ENCODE peak calls at places on chromosome 16, in eight cellular contexts. K is myocyte; Z is A549; U is effector CD4-positive, alpha-beta T cell; W is fibroblast of mammary gland; O is RWPE1; T is stimulated activated CD4-positive, alpha-beta T cell treated with anti-CD3 and anti-CD28 coated beads, Interleukin-4, amount 100 ng/mL, for 48 hours; P is stimulated activated CD8-positive, alpha-beta memory T cell treated with anti-CD3 and anti-CD28 coated beads, Interleukin-4, amount 100 ng/mL, for 48 hours. V is an unnamed sample.

GRCh38 chr16:24729243-24729966 is at the start of gene TNRC6A:
- DNase-seq in K (peak), T (peak), U (peak), W (peak), P (peak), O (peak), Z (peak), V (peak)

GRCh38 chr16:27982184-27982583 is 81.3 kb downstream of the GSG1L start:
- DNase-seq in O (no peak), Z (no peak), U (no peak), P (no peak), T (no peak), W (no peak), K (no peak), V (no peak)

GRCh38 chr16:69926241-69926640 is 24.9 kb upstream of the CLEC18A start:
- DNase-seq in P (no peak), Z (no peak), K (no peak), W (no peak), O (no peak), U (no peak), T (no peak), V (no peak)

GRCh38 chr16:12211870-12212690 is 235.5 kb downstream of the SNX29 start:
- DNase-seq in O (no peak), T (no peak), K (no peak), Z (no peak), W (no peak), U (no peak), P (no peak), V (no peak)

GRCh38 chr16:74623214-74623842 is 16.4 kb upstream of the GLG1 start:
- DNase-seq in T (no peak), U (no peak), K (peak), W (peak), P (peak), Z (peak), O (peak), V (no peak)

GRCh38 chr16:51449441-51449840 is 298.4 kb upstream of the SALL1 start:
- DNase-seq in O (no peak), K (no peak), T (no peak), Z (no peak), U (no peak), W (no peak), P (no peak), V (no peak)

GRCh38 chr16:54525104-54525503 is 238.5 kb upstream of the IRX3 start:
- DNase-seq in O (no peak), Z (no peak), T (no peak), P (no peak), U (no peak), W (no peak), K (no peak), V (no peak)

GRCh38 chr16:88624481-88624880 is 13.9 kb upstream of the IL17C start:
- DNase-seq in P (no peak), U (no peak), O (no peak), T (no peak), Z (no peak), K (no peak), W (no peak), V (no peak)

GRCh38 chr16:30896890-30897730 is 696 bp downstream of the CTF1 start:
- DNase-seq in W (peak), U (peak), K (peak), P (peak), Z (peak), T (peak), O (peak), V (peak)

GRCh38 chr16:57694556-57695377 is at the start of gene DRC7:
- DNase-seq in T (peak), P (peak), Z (peak), K (peak), W (peak), U (no peak), O (peak), V (no peak)

GRCh38 chr16:68396481-68396880 is 51.8 kb downstream of the SMPD3 start:
- DNase-seq in U (peak), O (peak), P (peak), K (peak), Z (peak), T (peak), W (peak), V (no peak)

GRCh38 chr16:68509381-68509780 is 29.7 kb upstream of the ZFP90 start:
- DNase-seq in U (no peak), T (no peak), O (no peak), K (no peak), P (no peak), W (no peak), Z (no peak), V (no peak)

GRCh38 chr16:21169249-21169981 is 10.9 kb downstream of the LDAF1 start:
- DNase-seq in P (no peak), K (peak), O (no peak), W (peak), T (no peak), U (no peak), Z (no peak), V (peak)

GRCh38 chr16:15857779-15858560 is 1.1 kb upstream of the MYH11 start:
- DNase-seq in K (peak), U (no peak), P (no peak), W (no peak), Z (peak), T (no peak), O (no peak), V (peak)

GRCh38 chr16:15539197-15539596 is 103.8 kb downstream of the MARF1 start:
- DNase-seq in K (no peak), W (no peak), O (no peak), T (no peak), P (no peak), U (no peak), Z (no peak), V (peak)

GRCh38 chr16:83744521-83744981 is 63.2 kb upstream of the HSBP1 start:
- DNase-seq in W (no peak), P (no peak), O (no peak), Z (no peak), T (no peak), K (peak), U (no peak), V (peak)

GRCh38 chr16:71687853-71688252 is 36.6 kb downstream of the PHLPP2 start:
- DNase-seq in Z (no peak), T (no peak), K (no peak), W (peak), O (no peak), P (no peak), U (no peak), V (no peak)

GRCh38 chr16:47519037-47519436 is 57.9 kb downstream of the PHKB start:
- DNase-seq in T (no peak), K (no peak), W (peak), Z (no peak), P (no peak), U (no peak), O (no peak), V (no peak)

GRCh38 chr16:4911831-4912422 is 25.0 kb downstream of the PPL start:
- DNase-seq in Z (no peak), O (peak), K (peak), P (no peak), T (no peak), U (no peak), W (no peak), V (peak)

GRCh38 chr16:22323173-22323997 is 26.2 kb downstream of the POLR3E start:
- DNase-seq in K (no peak), U (no peak), P (peak), Z (no peak), W (no peak), O (no peak), T (no peak), V (no peak)